ENCODE peak calls at places on chromosomes 13 and 19, in nine cellular contexts. One of them, this sample, is unnamed.

GRCh38 chr13:40911341-40911740 is 107.8 kb downstream of the ELF1 start:
- DNase-seq in lower leg skin: no peak
- DNase-seq in brain microvascular endothelial cell: no peak
- DNase-seq in sigmoid colon: no peak
- DNase-seq in H1: no peak
- DNase-seq in cardiac fibroblast: no peak
- DNase-seq in neuronal stem cell: no peak
- DNase-seq in mucosa of descending colon: no peak
- DNase-seq in esophagus squamous epithelium: no peak
- DNase-seq in this sample: no peak

GRCh38 chr13:75258159-75258782 is 223.7 kb downstream of the TBC1D4 start:
- DNase-seq in lower leg skin: no peak
- DNase-seq in brain microvascular endothelial cell: no peak
- DNase-seq in sigmoid colon: no peak
- DNase-seq in H1: no peak
- DNase-seq in cardiac fibroblast: peak; percentile 65
- DNase-seq in neuronal stem cell: peak; percentile 48
- DNase-seq in mucosa of descending colon: no peak
- DNase-seq in esophagus squamous epithelium: no peak
- DNase-seq in this sample: peak; percentile 59

GRCh38 chr13:33375421-33375820 is 89.9 kb upstream of the STARD13 start:
- DNase-seq in lower leg skin: no peak
- DNase-seq in brain microvascular endothelial cell: no peak
- DNase-seq in sigmoid colon: no peak
- DNase-seq in H1: no peak
- DNase-seq in cardiac fibroblast: no peak
- DNase-seq in neuronal stem cell: no peak
- DNase-seq in mucosa of descending colon: no peak
- DNase-seq in esophagus squamous epithelium: no peak
- DNase-seq in this sample: no peak

GRCh38 chr19:19211499-19212432 is at the start of gene NCAN:
- DNase-seq in lower leg skin: no peak
- DNase-seq in brain microvascular endothelial cell: no peak
- DNase-seq in sigmoid colon: no peak
- DNase-seq in H1: no peak
- DNase-seq in cardiac fibroblast: no peak
- DNase-seq in neuronal stem cell: peak; percentile 42
- DNase-seq in mucosa of descending colon: no peak
- DNase-seq in esophagus squamous epithelium: no peak
- DNase-seq in this sample: no peak

GRCh38 chr19:9345005-9345404 is 17.8 kb upstream of the ZNF177 start:
- DNase-seq in lower leg skin: no peak
- DNase-seq in brain microvascular endothelial cell: no peak
- DNase-seq in sigmoid colon: no peak
- DNase-seq in H1: no peak
- DNase-seq in cardiac fibroblast: no peak
- DNase-seq in neuronal stem cell: no peak
- DNase-seq in mucosa of descending colon: no peak
- DNase-seq in esophagus squamous epithelium: no peak
- DNase-seq in this sample: no peak

GRCh38 chr13:28820099-28821051 is at the start of gene MTUS2:
- DNase-seq in lower leg skin: no peak
- DNase-seq in brain microvascular endothelial cell: no peak
- DNase-seq in sigmoid colon: no peak
- DNase-seq in H1: no peak
- DNase-seq in cardiac fibroblast: no peak
- DNase-seq in neuronal stem cell: peak; percentile 6
- DNase-seq in mucosa of descending colon: no peak
- DNase-seq in esophagus squamous epithelium: no peak
- DNase-seq in this sample: no peak

GRCh38 chr13:20472531-20472930 is 53.1 kb downstream of the CRYL1 start:
- DNase-seq in lower leg skin: no peak
- DNase-seq in brain microvascular endothelial cell: no peak
- DNase-seq in sigmoid colon: no peak
- DNase-seq in H1: no peak
- DNase-seq in cardiac fibroblast: no peak
- DNase-seq in neuronal stem cell: no peak
- DNase-seq in mucosa of descending colon: no peak
- DNase-seq in esophagus squamous epithelium: no peak
- DNase-seq in this sample: no peak

GRCh38 chr19:30324982-30325381 is 47.2 kb upstream of the ZNF536 start:
- DNase-seq in lower leg skin: peak; percentile 46
- DNase-seq in brain microvascular endothelial cell: no peak
- DNase-seq in sigmoid colon: peak; percentile 52
- DNase-seq in H1: no peak
- DNase-seq in cardiac fibroblast: no peak
- DNase-seq in neuronal stem cell: no peak
- DNase-seq in mucosa of descending colon: no peak
- DNase-seq in esophagus squamous epithelium: no peak
- DNase-seq in this sample: no peak

GRCh38 chr19:56141416-56141992 is 417 bp downstream of the ZNF444 start:
- DNase-seq in lower leg skin: no peak
- DNase-seq in brain microvascular endothelial cell: no peak
- DNase-seq in sigmoid colon: no peak
- DNase-seq in H1: no peak
- DNase-seq in cardiac fibroblast: no peak
- DNase-seq in neuronal stem cell: no peak
- DNase-seq in mucosa of descending colon: no peak
- DNase-seq in esophagus squamous epithelium: no peak
- DNase-seq in this sample: peak; percentile 50

GRCh38 chr13:105090244-105090643 is 1445.2 kb downstream of the EFNB2 start:
- DNase-seq in lower leg skin: no peak
- DNase-seq in brain microvascular endothelial cell: peak; percentile 56
- DNase-seq in sigmoid colon: no peak
- DNase-seq in H1: no peak
- DNase-seq in cardiac fibroblast: peak; percentile 3
- DNase-seq in neuronal stem cell: no peak
- DNase-seq in mucosa of descending colon: no peak
- DNase-seq in esophagus squamous epithelium: no peak
- DNase-seq in this sample: no peak

GRCh38 chr19:54420383-54421168 is 5.3 kb downstream of the TTYH1 start:
- DNase-seq in lower leg skin: no peak
- DNase-seq in brain microvascular endothelial cell: peak; percentile 30
- DNase-seq in sigmoid colon: peak; percentile 79
- DNase-seq in H1: peak; percentile 76
- DNase-seq in cardiac fibroblast: peak; percentile 74
- DNase-seq in neuronal stem cell: peak; percentile 95
- DNase-seq in mucosa of descending colon: no peak
- DNase-seq in esophagus squamous epithelium: no peak
- DNase-seq in this sample: no peak
- H3K4me3 ChIP-seq in lower leg skin: no peak overlapping the region
- H3K4me3 ChIP-seq in brain microvascular endothelial cell: no peak overlapping the region
- H3K4me3 ChIP-seq in sigmoid colon: no peak overlapping the region
- H3K4me3 ChIP-seq in H1: peak overlapping the region; percentile 46
- H3K4me3 ChIP-seq in cardiac fibroblast: no peak overlapping the region
- H3K4me3 ChIP-seq in neuronal stem cell: peak overlapping the region; percentile 28
- H3K4me3 ChIP-seq in mucosa of descending colon: no peak overlapping the region
- H3K4me3 ChIP-seq in esophagus squamous epithelium: no peak overlapping the region
- H3K4me3 ChIP-seq in this sample: no peak overlapping the region

DNA sequence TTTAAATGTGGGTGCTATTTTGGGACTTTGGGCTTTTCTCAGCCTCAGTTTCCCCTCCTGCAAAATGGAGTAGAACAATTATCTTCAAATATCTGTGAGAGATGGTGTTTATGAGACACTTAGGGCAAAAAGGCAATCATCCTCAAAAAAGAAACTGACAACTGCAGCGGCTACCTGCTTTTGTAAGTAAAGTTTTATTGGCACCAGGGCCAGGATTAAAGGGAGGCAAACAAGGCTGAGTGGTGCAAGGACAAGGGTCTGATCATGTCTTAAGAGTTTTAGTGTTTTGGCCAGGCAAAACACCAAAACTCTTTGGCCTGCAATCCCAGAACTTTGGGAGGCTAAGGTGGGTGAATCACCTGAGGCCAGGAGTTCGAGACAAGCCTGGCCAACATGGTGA is 1.3 kb upstream of the MAST3 start:
- DNase-seq in lower leg skin: no peak
- DNase-seq in brain microvascular endothelial cell: no peak
- DNase-seq in sigmoid colon: no peak
- DNase-seq in H1: no peak
- DNase-seq in cardiac fibroblast: no peak
- DNase-seq in neuronal stem cell: no peak
- DNase-seq in mucosa of descending colon: no peak
- DNase-seq in esophagus squamous epithelium: no peak
- DNase-seq in this sample: no peak
- H3K4me3 ChIP-seq in lower leg skin: no peak overlapping the region
- H3K4me3 ChIP-seq in brain microvascular endothelial cell: no peak overlapping the region
- H3K4me3 ChIP-seq in sigmoid colon: no peak overlapping the region
- H3K4me3 ChIP-seq in H1: no peak overlapping the region
- H3K4me3 ChIP-seq in cardiac fibroblast: no peak overlapping the region
- H3K4me3 ChIP-seq in neuronal stem cell: no peak overlapping the region
- H3K4me3 ChIP-seq in mucosa of descending colon: no peak overlapping the region
- H3K4me3 ChIP-seq in esophagus squamous epithelium: no peak overlapping the region
- H3K4me3 ChIP-seq in this sample: no peak overlapping the region

DNA sequence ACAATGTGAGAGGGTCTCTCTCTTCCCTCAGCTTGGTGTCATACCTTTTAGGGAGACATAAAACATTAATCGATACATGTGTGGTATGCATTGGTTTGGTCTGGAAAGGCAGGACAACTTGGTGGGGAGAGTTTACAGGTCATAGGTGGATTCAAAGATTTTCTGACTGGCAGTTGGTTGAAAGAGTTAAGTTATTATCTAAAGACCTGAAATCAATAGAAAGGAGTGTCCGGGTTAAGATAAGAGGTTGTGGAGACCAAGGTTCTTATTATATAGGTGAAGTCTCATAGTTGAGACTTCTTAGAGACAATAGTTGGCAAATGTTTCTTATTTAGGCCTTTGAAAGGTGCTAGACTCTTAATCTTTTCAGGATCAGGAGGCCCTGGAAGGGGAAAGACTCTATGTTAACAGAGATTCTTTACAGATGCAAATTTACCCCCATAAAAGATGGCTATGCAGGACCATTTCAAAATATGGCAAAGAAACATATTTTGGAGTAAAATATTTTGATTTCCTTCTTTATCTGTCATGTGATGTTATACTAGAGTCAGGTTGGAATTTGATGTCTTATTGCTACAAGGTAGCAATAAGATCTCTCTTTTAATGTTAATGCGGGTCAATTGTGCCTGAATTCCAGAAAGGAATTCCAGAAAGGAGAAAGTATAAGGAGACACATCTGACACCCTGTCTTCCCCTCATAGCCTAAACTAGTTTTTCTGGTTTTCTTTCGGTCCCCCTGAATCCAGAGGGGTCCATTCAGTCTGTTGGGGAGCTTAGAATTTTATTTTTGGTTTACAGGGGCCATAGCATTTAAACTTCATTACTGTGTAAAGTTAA is 59.2 kb upstream of the RCBTB2 start:
- DNase-seq in lower leg skin: no peak
- DNase-seq in brain microvascular endothelial cell: no peak
- DNase-seq in sigmoid colon: no peak
- DNase-seq in H1: no peak
- DNase-seq in cardiac fibroblast: no peak
- DNase-seq in neuronal stem cell: no peak
- DNase-seq in mucosa of descending colon: no peak
- DNase-seq in esophagus squamous epithelium: no peak
- DNase-seq in this sample: no peak
- H3K4me3 ChIP-seq in lower leg skin: no peak overlapping the region
- H3K4me3 ChIP-seq in brain microvascular endothelial cell: no peak overlapping the region
- H3K4me3 ChIP-seq in sigmoid colon: no peak overlapping the region
- H3K4me3 ChIP-seq in H1: no peak overlapping the region
- H3K4me3 ChIP-seq in cardiac fibroblast: no peak overlapping the region
- H3K4me3 ChIP-seq in neuronal stem cell: no peak overlapping the region
- H3K4me3 ChIP-seq in mucosa of descending colon: no peak overlapping the region
- H3K4me3 ChIP-seq in esophagus squamous epithelium: no peak overlapping the region
- H3K4me3 ChIP-seq in this sample: no peak overlapping the region

DNA sequence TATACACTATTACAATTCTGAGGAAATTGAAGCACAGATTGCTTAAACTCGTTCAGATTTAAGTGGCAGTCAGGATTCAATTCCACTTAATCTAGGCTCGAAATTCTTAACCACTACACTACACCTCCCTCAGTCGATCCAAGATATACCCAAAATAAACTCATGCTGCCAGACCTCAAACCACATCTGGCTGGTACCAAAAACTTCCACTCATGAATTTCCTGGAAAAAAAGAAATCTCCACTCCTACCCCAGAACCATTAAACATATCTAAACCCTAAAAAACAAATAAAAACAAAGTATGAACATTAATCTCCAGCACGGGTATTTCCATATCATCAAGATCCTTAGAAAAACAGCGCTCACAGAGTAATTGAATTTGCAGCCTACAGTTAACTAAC is 1.1 kb downstream of the ZFP30 start:
- DNase-seq in lower leg skin: no peak
- DNase-seq in brain microvascular endothelial cell: no peak
- DNase-seq in sigmoid colon: no peak
- DNase-seq in H1: no peak
- DNase-seq in cardiac fibroblast: no peak
- DNase-seq in neuronal stem cell: no peak
- DNase-seq in mucosa of descending colon: no peak
- DNase-seq in esophagus squamous epithelium: no peak
- DNase-seq in this sample: peak; percentile 24
- H3K4me3 ChIP-seq in lower leg skin: no peak overlapping the region
- H3K4me3 ChIP-seq in brain microvascular endothelial cell: peak overlapping the region; percentile 85
- H3K4me3 ChIP-seq in sigmoid colon: peak overlapping the region; percentile 76
- H3K4me3 ChIP-seq in H1: peak overlapping the region; percentile 74
- H3K4me3 ChIP-seq in cardiac fibroblast: peak overlapping the region; percentile 83
- H3K4me3 ChIP-seq in neuronal stem cell: peak overlapping the region; percentile 84
- H3K4me3 ChIP-seq in mucosa of descending colon: no peak overlapping the region
- H3K4me3 ChIP-seq in esophagus squamous epithelium: peak overlapping the region; percentile 56
- H3K4me3 ChIP-seq in this sample: peak overlapping the region; percentile 84

DNA sequence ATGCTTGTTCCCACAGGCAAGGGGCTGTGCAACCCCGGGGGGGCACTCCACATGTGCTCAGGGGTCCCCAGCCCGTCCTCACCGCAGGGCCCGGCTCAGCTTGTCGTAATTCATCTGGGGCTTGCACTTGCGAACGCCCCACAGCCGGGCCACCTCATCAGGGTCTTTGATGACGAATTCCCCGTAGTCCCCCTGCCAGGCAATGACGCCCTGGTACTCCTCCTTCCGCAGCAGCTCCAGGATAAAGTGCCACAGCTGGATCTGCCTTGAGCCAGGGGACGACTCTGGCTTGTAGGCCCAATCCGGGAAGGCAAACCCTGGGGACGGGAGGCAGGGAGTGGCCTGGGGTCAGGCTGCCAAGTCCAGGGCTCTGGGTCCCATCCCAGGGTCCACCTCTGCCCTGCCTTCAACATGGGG is 4.7 kb downstream of the ERF start:
- DNase-seq in lower leg skin: peak; percentile 91
- DNase-seq in brain microvascular endothelial cell: no peak
- DNase-seq in sigmoid colon: peak; percentile 72
- DNase-seq in H1: no peak
- DNase-seq in cardiac fibroblast: no peak
- DNase-seq in neuronal stem cell: no peak
- DNase-seq in mucosa of descending colon: no peak
- DNase-seq in esophagus squamous epithelium: no peak
- DNase-seq in this sample: no peak
- H3K4me3 ChIP-seq in lower leg skin: no peak overlapping the region
- H3K4me3 ChIP-seq in brain microvascular endothelial cell: no peak overlapping the region
- H3K4me3 ChIP-seq in sigmoid colon: peak overlapping the region; percentile 25
- H3K4me3 ChIP-seq in H1: no peak overlapping the region
- H3K4me3 ChIP-seq in cardiac fibroblast: peak overlapping the region; percentile 41
- H3K4me3 ChIP-seq in neuronal stem cell: no peak overlapping the region
- H3K4me3 ChIP-seq in mucosa of descending colon: no peak overlapping the region
- H3K4me3 ChIP-seq in esophagus squamous epithelium: no peak overlapping the region
- H3K4me3 ChIP-seq in this sample: no peak overlapping the region

This sample was measured in Jurkat, Clone E6-1.